ENCODE peak calls at places on chromosomes 16 and 17, in four cellular contexts. I is heart right ventricle, B is MM.1S, T is ovary. D is an unnamed sample.

GRCh38 chr17:73489333-73489732 is 154.9 kb downstream of the SDK2 start:
- DNase-seq in I (no peak), B (no peak), T (no peak), D (no peak)

GRCh38 chr17:74417178-74418045 is 14.5 kb upstream of the GPRC5C start:
- DNase-seq in I (no peak), B (no peak), T (no peak), D (no peak)

GRCh38 chr17:57062865-57063264 is 22.2 kb upstream of the AKAP1 start:
- DNase-seq in I (no peak), B (no peak), T (no peak), D (no peak)

GRCh38 chr17:80761421-80761871 is 216.8 kb downstream of the RPTOR start:
- DNase-seq in I (no peak), B (no peak), T (no peak), D (no peak)

GRCh38 chr17:356671-357434 is 4.2 kb upstream of the RPH3AL start:
- DNase-seq in I (no peak), B (no peak), T (no peak), D (no peak)

GRCh38 chr16:54930034-54930938 is at the start of gene IRX5:
- DNase-seq in I (peak; percentile 92), B (peak; percentile 87), T (peak; percentile 86), D (peak; percentile 44)

GRCh38 chr16:46746821-46747776 is 1.0 kb downstream of the MYLK3 start:
- DNase-seq in I (peak; percentile 58), B (no peak), T (no peak), D (no peak)

GRCh38 chr16:30619207-30619606 is 9.0 kb upstream of the ZNF689 start:
- DNase-seq in I (no peak), B (no peak), T (no peak), D (no peak)

GRCh38 chr17:75430159-75430748 is 24.8 kb upstream of the GRB2 start:
- DNase-seq in I (no peak), B (no peak), T (no peak), D (no peak)

DNA sequence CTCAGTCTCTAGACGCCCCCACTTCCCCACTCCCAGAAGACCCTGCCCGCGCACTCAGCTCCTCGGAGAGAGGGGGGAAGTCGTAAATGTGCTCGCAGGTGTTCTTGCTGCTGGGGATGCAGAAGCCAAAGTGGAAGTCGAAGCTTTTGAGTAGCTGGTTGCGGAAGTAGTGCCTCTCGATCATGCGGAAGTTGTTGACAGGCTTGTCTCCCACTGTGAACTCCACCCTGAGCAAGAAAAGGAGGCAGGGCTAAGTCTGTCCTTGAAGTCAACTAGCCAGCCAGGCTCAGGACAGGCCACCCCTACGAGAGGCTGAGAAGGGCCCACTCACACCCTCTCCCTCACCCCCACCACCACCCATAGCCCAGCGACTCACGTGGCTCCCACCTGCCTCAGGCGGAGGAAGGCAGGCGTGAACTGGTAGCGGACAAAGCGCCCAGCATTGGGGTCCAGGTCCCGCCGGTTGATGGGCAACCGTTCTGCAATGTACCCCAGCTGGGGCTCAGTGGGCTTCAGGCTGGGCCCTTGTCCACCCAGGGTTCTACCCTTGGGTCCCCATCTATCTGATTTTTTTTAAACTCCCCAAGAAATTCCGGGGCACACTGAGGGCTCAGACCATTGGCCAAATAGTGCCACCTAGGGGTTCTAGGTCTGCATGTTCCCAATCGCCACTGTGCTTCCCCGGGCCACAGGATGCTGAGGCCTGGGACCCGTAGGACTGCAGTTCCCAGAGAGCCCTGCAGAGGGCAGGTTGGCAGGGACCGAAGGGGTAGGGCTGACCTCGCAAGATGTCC is 4.6 kb downstream of the UNC119 start:
- DNase-seq in I (peak; percentile 79), B (peak; percentile 79), T (peak; percentile 44), D (peak; percentile 64)
- H3K4me3 ChIP-seq in I (no peak overlapping the region), B (no peak overlapping the region), T (no peak overlapping the region), D (peak overlapping the region; percentile 16)

GRCh38 chr16:10964891-10965326 is 20.5 kb downstream of the CLEC16A start:
- DNase-seq in I (no peak), B (peak; percentile 78), T (no peak), D (no peak)
- H3K4me3 ChIP-seq in I (no peak overlapping the region), B (peak overlapping the region; percentile 33), T (no peak overlapping the region), D (no peak overlapping the region)

GRCh38 chr16:80403871-80404270 is 136.9 kb upstream of the DYNLRB2 start:
- DNase-seq in I (no peak), B (no peak), T (no peak), D (no peak)

GRCh38 chr16:80404847-80405246 is 135.9 kb upstream of the DYNLRB2 start:
- DNase-seq in I (no peak), B (no peak), T (no peak), D (no peak)

GRCh38 chr16:80408014-80408413 is 132.8 kb upstream of the DYNLRB2 start:
- DNase-seq in I (no peak), B (no peak), T (no peak), D (no peak)

GRCh38 chr16:80407265-80407987 is 133.4 kb upstream of the DYNLRB2 start:
- DNase-seq in I (no peak), B (no peak), T (no peak), D (no peak)
- H3K4me3 ChIP-seq in I (no peak overlapping the region), B (no peak overlapping the region), T (no peak overlapping the region), D (no peak overlapping the region)

DNA sequence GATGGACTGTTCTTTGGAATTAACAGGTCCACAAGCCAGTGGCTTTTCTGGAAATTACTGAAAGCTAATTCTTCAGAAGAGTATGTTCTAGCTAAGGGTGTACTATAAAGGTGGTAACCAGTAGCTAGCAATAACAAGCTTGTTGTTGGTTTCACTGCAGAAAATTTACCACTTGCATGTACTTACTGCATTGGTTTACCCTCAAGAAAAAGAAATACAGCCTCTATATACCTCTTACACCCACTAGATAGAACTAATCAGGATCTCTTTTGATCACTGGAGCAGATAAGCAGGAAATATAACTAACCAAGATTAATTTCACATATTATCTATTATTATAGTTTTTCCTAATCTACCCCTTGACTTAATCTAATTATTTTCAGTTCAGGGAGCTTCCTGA is 184.9 kb upstream of the TBX2 start:
- DNase-seq in I (no peak), B (no peak), T (no peak), D (no peak)
- H3K4me3 ChIP-seq in I (no peak overlapping the region), B (no peak overlapping the region), T (no peak overlapping the region), D (no peak overlapping the region)

DNA sequence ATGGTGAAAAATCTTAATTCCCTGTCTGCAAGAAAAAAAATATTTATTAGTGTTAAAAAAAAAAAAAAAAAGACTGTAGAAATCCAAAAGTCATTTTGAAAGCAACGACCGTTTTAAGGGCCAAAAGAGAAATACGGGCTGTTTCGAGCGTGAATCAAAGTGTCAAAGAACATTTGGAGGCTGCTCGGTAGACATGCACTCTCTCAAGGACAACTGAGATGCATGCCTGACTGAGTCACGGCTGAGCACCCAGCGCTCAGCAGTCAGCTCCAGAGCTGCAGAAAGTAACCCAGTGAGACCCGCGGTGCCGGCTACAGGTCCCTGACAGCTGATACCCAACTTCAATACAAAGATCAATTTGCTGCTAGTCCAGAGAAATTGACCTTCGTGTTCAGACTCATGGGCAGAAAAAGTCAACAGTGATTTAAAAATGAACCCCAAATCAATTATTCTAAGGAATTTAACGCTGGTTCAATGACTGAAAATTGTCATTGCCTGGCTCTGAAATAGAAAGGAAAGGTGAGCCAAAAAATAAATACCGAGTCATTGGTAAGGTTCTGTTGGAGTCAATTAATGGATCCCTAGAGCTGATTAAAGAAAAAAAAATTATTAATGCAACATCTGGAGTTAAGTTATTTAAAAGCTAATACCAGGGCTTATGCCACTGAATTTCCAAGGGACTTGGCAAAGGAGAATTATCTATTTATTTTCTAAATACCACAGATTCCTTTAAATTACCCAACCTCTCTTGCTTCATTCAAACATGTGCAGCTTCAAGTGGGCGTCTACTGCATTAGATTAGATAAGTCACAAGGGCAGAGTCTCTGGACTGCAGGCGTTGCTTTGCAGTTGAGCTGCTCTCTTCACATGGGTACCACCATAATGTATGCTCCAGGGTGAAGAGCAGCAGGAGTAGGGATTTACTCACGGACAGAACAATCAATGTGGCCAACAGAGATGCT is 214.7 kb downstream of the STX8 start:
- DNase-seq in I (no peak), B (no peak), T (peak; percentile 53), D (no peak)
- H3K4me3 ChIP-seq in I (no peak overlapping the region), B (no peak overlapping the region), T (peak overlapping the region; percentile 3), D (no peak overlapping the region)